ENCODE peak calls at places on chromosomes 5 and 9, in four cellular contexts. A, T, X and P are unnamed samples.
A peak's percentile ranks its signal among the peaks of the same experiment; 100 is the strongest.

GRCh38 chr5:180787025-180787424 is 15.6 kb downstream of the MGAT1 start:
- DNase-seq in A (peak; percentile 29), T (no peak), X (no peak), P (no peak)

GRCh38 chr9:89077519-89077918 is 86.3 kb downstream of the S1PR3 start:
- DNase-seq in A (no peak), T (no peak), X (no peak), P (no peak)

GRCh38 chr9:91500509-91501011 is 76.9 kb upstream of the NFIL3 start:
- DNase-seq in A (peak; percentile 95), T (no peak), X (peak; percentile 73), P (peak; percentile 91)

GRCh38 chr5:139524446-139524845 is 36.7 kb upstream of the UBE2D2 start:
- DNase-seq in A (no peak), T (no peak), X (no peak), P (no peak)

GRCh38 chr5:145056805-145057204 is 778.3 kb downstream of the PRELID2 start:
- DNase-seq in A (peak; percentile 71), T (no peak), X (no peak), P (peak; percentile 26)

GRCh38 chr9:91733006-91733624 is 216.9 kb downstream of the ROR2 start:
- DNase-seq in A (no peak), T (no peak), X (no peak), P (no peak)

GRCh38 chr5:16127865-16128544 is 51.6 kb downstream of the MARCHF11 start:
- DNase-seq in A (no peak), T (no peak), X (no peak), P (no peak)

GRCh38 chr5:1737790-1738405 is 61.7 kb downstream of the MRPL36 start:
- DNase-seq in A (peak; percentile 13), T (no peak), X (no peak), P (peak; percentile 26)

GRCh38 chr5:53479045-53479655 is 1.3 kb upstream of the FST start:
- DNase-seq in A (peak; percentile 48), T (no peak), X (no peak), P (peak; percentile 11)

GRCh38 chr9:84163227-84163626 is 177.3 kb downstream of the SLC28A3 start:
- DNase-seq in A (no peak), T (no peak), X (no peak), P (no peak)

GRCh38 chr5:62256161-62257017 is 49.6 kb upstream of the KIF2A start:
- DNase-seq in A (no peak), T (no peak), X (no peak), P (peak; percentile 17)

GRCh38 chr5:77211013-77211690 is 672 bp downstream of the PDE8B start:
- DNase-seq in A (no peak), T (no peak), X (no peak), P (no peak)

GRCh38 chr9:136100700-136101614 is 5.9 kb upstream of the NACC2 start:
- DNase-seq in A (no peak), T (no peak), X (no peak), P (no peak)

GRCh38 chr5:6849569-6849968 is 136.3 kb downstream of the TENT4A start:
- DNase-seq in A (no peak), T (no peak), X (no peak), P (no peak)

GRCh38 chr5:133936611-133937015 is 31.8 kb downstream of the C5orf15 start:
- DNase-seq in A (no peak), T (no peak), X (no peak), P (no peak)

GRCh38 chr9:136533775-136534157 is 12.1 kb downstream of the NOTCH1 start:
- DNase-seq in A (no peak), T (peak; percentile 60), X (no peak), P (no peak)

GRCh38 chr9:135663857-135664256 is 748 bp downstream of the LCN9 start:
- DNase-seq in A (no peak), T (no peak), X (no peak), P (no peak)

GRCh38 chr5:56934325-56934724 is 17.6 kb downstream of the MIER3 start:
- DNase-seq in A (no peak), T (no peak), X (no peak), P (no peak)

GRCh38 chr9:134895849-134896833 is 15.5 kb downstream of the FCN2 start:
- DNase-seq in A (peak; percentile 75), T (no peak), X (no peak), P (peak; percentile 76)

GRCh38 chr5:150066901-150067396 is 19.4 kb downstream of the CSF1R start:
- DNase-seq in A (peak; percentile 83), T (no peak), X (no peak), P (peak; percentile 74)

GRCh38 chr5:24777392-24777791 is 132.6 kb upstream of the CDH10 start:
- DNase-seq in A (no peak), T (no peak), X (no peak), P (no peak)

GRCh38 chr5:149611327-149611726 is 30.0 kb downstream of the ARHGEF37 start:
- DNase-seq in A (peak; percentile 94), T (no peak), X (no peak), P (peak; percentile 91)

GRCh38 chr9:120441446-120442279 is 138.3 kb downstream of the CDK5RAP2 start:
- DNase-seq in A (peak; percentile 93), T (no peak), X (peak; percentile 5), P (peak; percentile 84)